ENCODE peak calls at places on chromosomes 2 and 18, in eight cellular contexts. Q is heart left ventricle, M is transverse colon, Y is suprapubic skin, G is breast epithelium, W is ovary, N is H1, V is A549. L is an unnamed sample.

GRCh38 chr2:59413751-59414570 is 1139.5 kb downstream of the BCL11A start:
- DNase-seq in Q (no peak), M (no peak), Y (no peak), G (no peak), W (no peak), N (no peak), V (no peak), L (no peak)

GRCh38 chr2:46364797-46365457 is 67.7 kb downstream of the EPAS1 start:
- DNase-seq in Q (peak), M (peak), Y (no peak), G (no peak), W (no peak), N (no peak), V (peak), L (no peak)

GRCh38 chr2:167293172-167293781 is 405.0 kb downstream of the XIRP2 start:
- DNase-seq in Q (no peak), M (peak), Y (no peak), G (no peak), W (no peak), N (no peak), V (no peak), L (no peak)

GRCh38 chr2:225894240-225894980 is 494.9 kb downstream of the NYAP2 start:
- DNase-seq in Q (no peak), M (no peak), Y (no peak), G (no peak), W (no peak), N (no peak), V (peak), L (no peak)

GRCh38 chr18:9120796-9121195 is 15.8 kb upstream of the ANKRD12 start:
- DNase-seq in Q (no peak), M (no peak), Y (no peak), G (no peak), W (no peak), N (no peak), V (no peak), L (no peak)

GRCh38 chr2:200455958-200456421 is 53.9 kb downstream of the KCTD18 start:
- DNase-seq in Q (no peak), M (no peak), Y (no peak), G (no peak), W (no peak), N (no peak), V (no peak), L (no peak)

GRCh38 chr2:232628466-232629200 is 4.8 kb upstream of the EFHD1 start:
- DNase-seq in Q (peak), M (no peak), Y (no peak), G (no peak), W (peak), N (no peak), V (no peak), L (peak)

GRCh38 chr18:52288403-52289004 is 51.5 kb upstream of the DCC start:
- DNase-seq in Q (no peak), M (peak), Y (no peak), G (no peak), W (no peak), N (peak), V (no peak), L (no peak)

GRCh38 chr2:100407108-100407507 is 10.4 kb downstream of the CHST10 start:
- DNase-seq in Q (no peak), M (no peak), Y (no peak), G (peak), W (no peak), N (no peak), V (no peak), L (no peak)

GRCh38 chr2:240556553-240557100 is 1.2 kb downstream of the ANKMY1 start:
- DNase-seq in Q (peak), M (peak), Y (no peak), G (no peak), W (peak), N (no peak), V (peak), L (no peak)

GRCh38 chr2:120508581-120509041 is 162.7 kb downstream of the INHBB start:
- DNase-seq in Q (no peak), M (no peak), Y (no peak), G (no peak), W (no peak), N (no peak), V (no peak), L (peak)
- TF ChIP-seq POLR2A in Q (no peak), M (no peak), Y (no peak), G (no peak), W (no peak), N (no peak), V (no peak), L (no peak)

DNA sequence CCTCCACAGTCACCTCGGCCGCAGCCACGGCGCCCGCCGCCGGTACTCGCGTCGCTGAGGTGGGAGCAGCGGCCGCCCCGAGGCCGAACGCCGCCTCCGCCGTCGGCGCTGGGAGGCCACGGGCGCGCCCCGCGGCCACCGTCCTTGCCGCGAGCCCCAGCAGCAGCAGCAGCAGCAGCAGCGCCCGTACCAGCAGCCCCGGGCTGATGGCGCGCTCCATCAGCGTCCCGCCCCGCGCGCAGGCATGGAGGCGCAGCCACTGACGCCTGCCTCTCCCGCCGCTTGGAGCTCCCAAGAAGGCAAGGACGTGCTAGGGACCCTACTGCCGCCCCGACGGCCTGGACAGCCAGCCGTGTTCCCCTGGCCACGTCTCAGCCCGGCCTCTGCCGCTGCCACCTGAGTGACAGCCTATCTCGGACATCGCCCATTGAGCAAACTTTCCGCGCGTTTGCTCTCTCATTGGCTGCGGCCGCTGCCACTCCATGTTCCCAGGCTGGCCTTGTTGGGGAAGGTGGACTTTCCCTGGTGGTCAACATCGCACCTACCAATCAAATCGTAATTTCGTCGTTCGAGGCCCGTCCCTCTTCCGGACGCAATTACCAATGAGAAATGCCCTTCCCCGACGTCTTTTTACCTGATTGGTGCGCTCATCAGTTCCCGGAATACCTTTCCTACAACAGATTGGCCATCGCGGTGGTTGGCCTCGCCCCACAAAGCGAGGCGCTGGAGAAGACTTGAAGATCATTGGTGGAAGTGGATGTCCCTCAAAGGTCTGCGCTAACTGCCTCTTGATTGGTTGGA is at the start of gene EIF2AK3:
- DNase-seq in Q (peak), M (peak), Y (peak), G (peak), W (peak), N (peak), V (peak), L (peak)
- TF ChIP-seq POLR2A in Q (peak), M (peak), Y (peak), G (peak), W (peak), N (peak), V (peak), L (peak)

GRCh38 chr2:55133467-55134315 is 83.4 kb upstream of the RTN4 start:
- DNase-seq in Q (peak), M (no peak), Y (no peak), G (peak), W (peak), N (peak), V (no peak), L (peak)
- TF ChIP-seq POLR2A in Q (no peak), M (no peak), Y (no peak), G (no peak), W (no peak), N (peak), V (no peak), L (no peak)

GRCh38 chr2:204176306-204176705 is 239.7 kb downstream of the ICOS start:
- DNase-seq in Q (no peak), M (no peak), Y (no peak), G (no peak), W (no peak), N (no peak), V (no peak), L (no peak)
- TF ChIP-seq POLR2A in Q (no peak), M (no peak), Y (no peak), G (no peak), W (no peak), N (no peak), V (no peak), L (no peak)

DNA sequence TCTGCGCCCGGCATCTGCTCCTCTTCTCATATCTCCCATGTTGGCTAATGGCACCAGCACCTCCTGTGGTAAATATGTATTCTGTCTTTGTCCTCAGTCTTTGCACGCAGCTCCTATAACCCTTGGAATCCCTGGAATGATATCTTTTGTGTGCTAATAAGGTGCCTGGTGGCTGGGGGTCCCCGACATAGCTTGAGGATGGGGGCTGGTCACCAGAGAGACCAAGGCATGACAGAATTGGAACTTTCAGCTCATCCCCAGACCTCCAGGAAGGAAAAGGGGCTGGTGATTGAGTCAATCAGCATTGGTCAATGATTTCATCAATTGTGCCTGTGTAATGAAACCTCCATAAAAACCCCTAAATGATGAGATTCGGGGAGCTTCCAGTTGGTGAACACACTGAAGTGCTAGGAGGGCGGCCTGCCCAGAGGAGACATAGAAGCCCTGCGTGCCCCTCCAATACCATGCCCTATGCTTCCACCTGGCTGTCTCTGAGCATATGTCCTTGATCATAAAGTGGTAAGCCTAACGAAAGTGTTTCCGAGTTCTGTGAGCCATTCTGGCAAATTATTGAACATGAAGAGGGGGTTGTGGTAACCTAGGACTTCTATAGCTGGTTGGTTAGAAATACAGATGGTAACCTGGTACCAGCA is 26.6 kb upstream of the KCMF1 start:
- DNase-seq in Q (no peak), M (no peak), Y (no peak), G (no peak), W (no peak), N (no peak), V (no peak), L (no peak)
- TF ChIP-seq POLR2A in Q (no peak), M (no peak), Y (no peak), G (no peak), W (no peak), N (no peak), V (no peak), L (no peak)

DNA sequence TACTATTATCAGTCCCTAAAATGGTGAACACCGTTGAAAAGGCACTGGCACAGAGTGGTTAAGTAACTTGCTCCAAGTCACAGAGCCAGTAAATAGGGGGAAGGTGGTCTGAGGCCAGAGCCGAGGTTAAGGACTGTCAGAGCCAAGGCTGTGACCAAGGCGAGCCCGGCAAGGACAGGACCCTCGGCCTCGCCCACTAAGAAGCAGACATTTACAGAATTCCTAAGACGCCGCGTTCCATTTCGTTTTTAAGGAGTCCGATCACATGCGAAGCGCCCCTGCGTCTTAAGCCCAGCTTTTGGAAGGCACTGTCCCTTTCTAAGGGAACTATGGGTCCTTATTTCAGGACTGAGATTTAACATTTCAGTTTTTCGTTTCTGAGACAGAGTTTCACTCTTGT is 1.0 kb downstream of the PDIA6 start:
- DNase-seq in Q (no peak), M (no peak), Y (no peak), G (no peak), W (no peak), N (no peak), V (no peak), L (no peak)
- TF ChIP-seq POLR2A in Q (no peak), M (no peak), Y (no peak), G (no peak), W (no peak), N (no peak), V (no peak), L (no peak)